ENCODE peak calls at places on chromosomes 16 and 17, in nine cellular contexts. K, R, Z, S, H, U, M, N and V are unnamed samples. For H3K4me1, the result is how much of the 10 kb centered on the place peaks cover.

GRCh38 chr16:87550510-87550961 is 51.8 kb upstream of the JPH3 start:
- DNase-seq in N (no peak), R (no peak), H (no peak), S (peak), M (peak), K (no peak), Z (no peak), U (peak), V (peak)

GRCh38 chr17:79045830-79046500 is 22.0 kb downstream of the C1QTNF1 start:
- DNase-seq in Z (peak), R (peak), M (peak), N (peak), U (peak), H (no peak), S (peak), K (peak), V (peak)

GRCh38 chr17:56085576-56086267 is 67.6 kb upstream of the ANKFN1 start:
- DNase-seq in N (no peak), R (no peak), H (no peak), K (no peak), Z (no peak), S (no peak), M (no peak), U (no peak), V (no peak)

GRCh38 chr17:4968166-4968915 is 724 bp upstream of the SPAG7 start:
- DNase-seq in U (no peak), Z (no peak), M (peak), S (no peak), H (no peak), N (no peak), K (no peak), R (peak), V (peak)

GRCh38 chr17:55154101-55154500 is 110.7 kb upstream of the HLF start:
- DNase-seq in H (no peak), K (no peak), Z (no peak), U (no peak), S (no peak), R (no peak), N (no peak), M (no peak), V (no peak)

GRCh38 chr17:14143678-14144077 is 74.4 kb downstream of the COX10 start:
- DNase-seq in K (peak), U (no peak), H (no peak), R (no peak), M (peak), N (no peak), Z (no peak), S (peak), V (no peak)

GRCh38 chr16:53864819-53865491 is 161.0 kb downstream of the FTO start:
- DNase-seq in R (no peak), Z (no peak), H (no peak), U (no peak), N (no peak), M (no peak), S (no peak), K (peak), V (no peak)

GRCh38 chr16:64406661-64407267 is 715.1 kb downstream of the CDH11 start:
- DNase-seq in S (no peak), R (no peak), Z (no peak), K (no peak), M (peak), U (no peak), H (no peak), N (no peak), V (no peak)

GRCh38 chr17:9298776-9299295 is 276.8 kb downstream of the STX8 start:
- DNase-seq in Z (no peak), S (no peak), R (no peak), U (no peak), H (no peak), K (no peak), N (no peak), M (no peak), V (no peak)

GRCh38 chr17:43169561-43170139 is 1.4 kb upstream of the NBR1 start:
- DNase-seq in N (peak), U (peak), S (peak), R (peak), M (no peak), H (peak), K (peak), Z (peak), V (peak)

GRCh38 chr16:78762222-78762621 is 662.8 kb downstream of the WWOX start:
- DNase-seq in U (no peak), Z (no peak), K (no peak), H (no peak), S (no peak), N (no peak), R (no peak), M (no peak), V (no peak)

GRCh38 chr17:10251212-10251948 is 53.0 kb upstream of the GAS7 start:
- DNase-seq in S (no peak), H (no peak), M (no peak), N (no peak), R (no peak), K (no peak), Z (no peak), U (no peak), V (no peak)

GRCh38 chr17:17497845-17498520 is 1.8 kb upstream of the RASD1 start:
- DNase-seq in R (no peak), M (no peak), Z (no peak), U (peak), H (no peak), K (no peak), N (no peak), S (no peak), V (no peak)

GRCh38 chr17:42221886-42222745 is 27.8 kb upstream of the GHDC start:
- DNase-seq in H (no peak), U (no peak), R (no peak), M (peak), N (no peak), Z (no peak), S (peak), K (peak), V (peak)

GRCh38 chr17:65633988-65634387 is 72.5 kb upstream of the AXIN2 start:
- DNase-seq in R (no peak), M (no peak), S (no peak), K (no peak), Z (no peak), U (no peak), N (no peak), H (no peak), V (no peak)

GRCh38 chr17:55241097-55241496 is 23.7 kb upstream of the HLF start:
- DNase-seq in R (no peak), U (no peak), M (no peak), S (no peak), Z (no peak), H (no peak), K (no peak), N (no peak), V (no peak)

GRCh38 chr17:74873874-74874614 is 1.2 kb upstream of the FDXR start:
- DNase-seq in M (no peak), Z (no peak), N (no peak), K (no peak), U (no peak), S (no peak), H (no peak), R (peak), V (no peak)

GRCh38 chr17:75778861-75779249 is 5.8 kb upstream of the UNK start:
- DNase-seq in Z (no peak), N (no peak), U (no peak), K (no peak), H (peak), M (peak), R (no peak), S (peak), V (peak)

GRCh38 chr16:70695351-70696070 is 9.7 kb upstream of the MTSS2 start:
- DNase-seq in S (peak), H (no peak), U (peak), K (peak), M (peak), R (no peak), N (no peak), Z (peak), V (no peak)

GRCh38 chr16:84582958-84583516 is 34.8 kb downstream of the COTL1 start:
- DNase-seq in K (peak), R (no peak), U (no peak), Z (no peak), S (no peak), M (peak), N (no peak), H (peak), V (no peak)

GRCh38 chr16:68444058-68444657 is 4.2 kb downstream of the SMPD3 start:
- DNase-seq in H (no peak), U (no peak), Z (peak), M (peak), S (peak), R (no peak), N (no peak), K (peak), V (no peak)

GRCh38 chr17:76048711-76049110 is 21.6 kb upstream of the EVPL start:
- DNase-seq in H (no peak), Z (no peak), S (no peak), M (no peak), R (no peak), N (no peak), K (peak), U (no peak), V (no peak)

GRCh38 chr16:69772560-69773254 is 10.6 kb downstream of the WWP2 start:
- DNase-seq in Z (no peak), H (no peak), N (no peak), S (no peak), R (no peak), U (no peak), K (peak), M (no peak), V (no peak)

GRCh38 chr16:68934402-68934801 is 91.1 kb downstream of the TANGO6 start:
- DNase-seq in H (no peak), M (no peak), S (no peak), U (no peak), Z (no peak), K (no peak), N (no peak), R (no peak), V (no peak)

GRCh38 chr17:46003907-46004748 is 5.1 kb downstream of the STH start:
- DNase-seq in Z (peak), M (no peak), S (peak), R (no peak), K (peak), U (no peak), N (no peak), H (no peak), V (no peak)

GRCh38 chr17:28384281-28385036 is 13.0 kb downstream of the SARM1 start:
- DNase-seq in H (no peak), R (peak), U (peak), K (no peak), Z (peak), N (peak), S (peak), M (peak), V (peak)

GRCh38 chr17:8041249-8041928 is 2.5 kb downstream of the ALOX15B start:
- DNase-seq in N (peak), S (peak), U (no peak), H (peak), M (peak), Z (no peak), R (no peak), K (peak), V (peak)

GRCh38 chr17:76917829-76918228 is 49.6 kb downstream of the MGAT5B start:
- DNase-seq in N (no peak), S (no peak), R (no peak), H (no peak), K (no peak), M (no peak), U (no peak), Z (peak), V (no peak)

GRCh38 chr16:73092236-73092781 is 44.4 kb upstream of the ZFHX3 start:
- DNase-seq in S (no peak), K (no peak), M (no peak), R (no peak), Z (no peak), U (no peak), H (no peak), N (no peak), V (no peak)

GRCh38 chr16:12362482-12363458 is 386.2 kb downstream of the SNX29 start:
- DNase-seq in K (peak), S (no peak), H (no peak), M (no peak), Z (peak), R (peak), N (peak), U (no peak), V (no peak)

GRCh38 chr17:79915850-79916430 is 76.7 kb upstream of the CBX4 start:
- DNase-seq in R (no peak), U (peak), Z (peak), N (no peak), K (no peak), S (peak), H (peak), M (peak), V (no peak)

GRCh38 chr17:17351901-17352781 is 49.0 kb downstream of the NT5M start:
- DNase-seq in Z (peak), R (no peak), K (peak), H (no peak), U (no peak), M (no peak), N (no peak), S (peak), V (no peak)

GRCh38 chr16:66894948-66895696 is 14.8 kb downstream of the PDP2 start:
- DNase-seq in H (peak), R (no peak), N (peak), S (peak), M (peak), U (peak), Z (peak), K (peak), V (peak)

GRCh38 chr16:67437513-67437912 is 6.6 kb downstream of the HSD11B2 start:
- DNase-seq in R (no peak), Z (no peak), U (no peak), S (no peak), N (no peak), M (no peak), K (no peak), H (no peak), V (no peak)

GRCh38 chr17:39658760-39659159 is 6.4 kb upstream of the TCAP start:
- DNase-seq in H (no peak), N (no peak), S (no peak), M (no peak), U (no peak), Z (no peak), K (no peak), R (no peak), V (no peak)

GRCh38 chr17:7886227-7887037 is 2.2 kb upstream of the CHD3 start:
- DNase-seq in H (peak), S (peak), M (peak), Z (peak), N (peak), K (peak), U (peak), R (no peak), V (peak)

DNA sequence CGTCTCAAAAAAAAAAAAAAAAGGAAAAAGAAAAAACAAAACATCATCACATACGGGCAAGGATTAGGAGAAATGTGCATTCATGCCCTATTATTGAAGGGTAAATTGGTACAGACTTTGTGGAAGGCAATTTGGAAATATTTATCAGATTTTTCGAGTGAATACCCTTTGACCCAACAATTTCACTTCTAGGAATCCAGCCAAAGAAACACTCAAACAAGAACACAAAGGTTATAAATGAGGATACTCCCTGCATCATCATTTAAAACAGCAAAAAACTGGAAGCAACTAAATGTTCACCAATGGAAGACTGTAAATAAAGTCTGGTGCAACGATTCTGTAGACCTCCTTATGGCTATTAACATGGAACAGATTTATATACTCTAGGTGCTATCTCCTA is 12.9 kb downstream of the ZNF423 start:
- DNase-seq in H (no peak), M (no peak), S (no peak), N (no peak), R (no peak), U (no peak), Z (no peak), K (no peak), V (no peak)
- H3K4me1 ChIP-seq in H (under half), M (under half), S (under half), N (under half), R (under half), U (under half), Z (under half), K (under half), V (under half)

GRCh38 chr17:31096106-31096436 is 1.3 kb downstream of the NF1 start:
- DNase-seq in R (no peak), U (no peak), M (peak), H (no peak), K (no peak), S (no peak), N (no peak), Z (no peak), V (peak)

GRCh38 chr17:31095239-31096105 is 695 bp downstream of the NF1 start:
- DNase-seq in H (peak), Z (peak), S (peak), K (peak), R (peak), M (peak), N (peak), U (peak), V (peak)

GRCh38 chr17:31099051-31099450 is 4.3 kb downstream of the NF1 start:
- DNase-seq in S (no peak), Z (no peak), R (no peak), U (no peak), M (no peak), H (no peak), N (no peak), K (peak), V (no peak)

GRCh38 chr17:31105991-31106390 is 11.2 kb downstream of the NF1 start:
- DNase-seq in Z (no peak), K (no peak), N (no peak), S (no peak), H (no peak), R (no peak), M (no peak), U (no peak), V (no peak)

GRCh38 chr17:31100840-31101239 is 6.1 kb downstream of the NF1 start:
- DNase-seq in S (no peak), N (no peak), H (no peak), R (no peak), M (no peak), U (no peak), Z (no peak), K (no peak), V (no peak)
- H3K4me3 ChIP-seq in S (no peak), N (no peak), H (no peak), R (no peak), M (no peak), U (no peak), Z (no peak), K (no peak), V (no peak)

GRCh38 chr17:82184761-82185160 is 27.9 kb downstream of the CCDC57 start:
- DNase-seq in U (no peak), N (no peak), M (no peak), Z (no peak), H (no peak), R (no peak), K (no peak), S (no peak), V (no peak)
- H3K27ac ChIP-seq in U (no peak), N (no peak), M (no peak), Z (no peak), H (no peak), R (no peak), K (no peak), S (no peak), V (no peak)

DNA sequence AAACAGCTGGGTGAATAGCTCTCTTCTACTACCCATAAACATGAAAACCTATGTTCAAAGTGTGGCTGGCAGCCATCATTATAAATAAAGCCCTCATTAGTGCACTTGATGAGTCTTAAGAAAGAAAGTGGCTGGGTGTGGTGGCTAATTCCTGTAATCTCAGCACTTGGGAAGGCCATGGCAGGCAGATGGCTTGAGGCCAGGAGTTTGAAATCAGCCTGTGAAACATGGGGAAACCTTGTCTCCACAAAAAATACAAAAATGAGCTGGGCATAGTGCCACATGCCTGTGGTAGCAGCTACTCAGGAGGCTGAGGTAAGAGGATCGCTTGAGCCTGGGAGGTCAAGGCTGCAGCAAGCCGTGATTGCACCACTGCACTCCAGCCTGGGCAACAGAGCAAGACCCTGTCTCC is 28.3 kb upstream of the APPBP2 start:
- DNase-seq in S (peak), N (no peak), M (no peak), R (no peak), U (peak), H (no peak), K (peak), Z (no peak), V (no peak)
- H3K4me1 ChIP-seq in S (under half), N (under half), M (under half), R (under half), U (under half), H (under half), K (under half), Z (under half), V (under half)

DNA sequence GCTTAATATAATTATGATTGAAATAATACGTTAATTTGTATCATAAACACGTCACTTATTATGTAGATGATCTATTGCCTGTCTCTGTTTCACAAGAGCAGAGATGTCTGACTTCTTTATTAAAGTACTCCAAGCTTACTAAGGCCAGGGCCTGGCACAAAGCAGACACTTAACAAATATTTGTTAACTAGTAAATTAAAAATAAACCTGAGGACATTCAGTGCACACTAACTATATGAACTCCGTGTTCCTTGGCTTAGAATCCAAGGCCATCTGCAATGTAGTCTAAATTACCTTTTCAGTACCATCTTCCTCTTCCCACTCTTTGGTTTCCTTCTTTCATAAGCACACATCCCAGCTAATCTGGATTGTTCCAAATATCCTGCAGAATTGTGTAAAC is 210.8 kb upstream of the SOX9 start:
- DNase-seq in K (no peak), U (no peak), N (no peak), R (no peak), S (no peak), M (no peak), H (no peak), Z (no peak), V (no peak)
- H3K4me3 ChIP-seq in K (no peak), U (no peak), N (no peak), R (no peak), S (no peak), M (no peak), H (no peak), Z (no peak), V (no peak)